ENCODE peak calls at places on chromosomes 7 and 10, in five cellular contexts. K is H1, V is A549, C is K562, N is GM12878. U is an unnamed sample.

GRCh38 chr10:106410331-106410730 is 754.2 kb downstream of the SORCS1 start:
- DNase-seq in N (no peak), V (no peak), K (no peak), C (no peak), U (no peak)

GRCh38 chr7:16398211-16399017 is 22.9 kb downstream of the CRPPA start:
- DNase-seq in K (no peak), V (no peak), C (no peak), N (no peak), U (no peak)

GRCh38 chr10:816958-817357 is 114.5 kb downstream of the LARP4B start:
- DNase-seq in C (no peak), K (no peak), N (no peak), V (no peak), U (no peak)

GRCh38 chr10:9238041-9238440 is 1183.6 kb downstream of the GATA3 start:
- DNase-seq in K (no peak), C (no peak), N (no peak), V (no peak), U (no peak)

GRCh38 chr7:143261901-143262300 is 1.3 kb upstream of the GSTK1 start:
- DNase-seq in K (no peak), N (no peak), V (no peak), C (no peak), U (no peak)

GRCh38 chr7:80386686-80387085 is 125.2 kb downstream of the GNAT3 start:
- DNase-seq in N (no peak), V (no peak), C (no peak), K (no peak), U (no peak)

GRCh38 chr10:17023386-17024298 is 106.0 kb downstream of the CUBN start:
- DNase-seq in N (peak; percentile 69), C (peak; percentile 32), V (peak; percentile 52), K (no peak), U (peak; percentile 48)

GRCh38 chr10:47040041-47040491 is 128.8 kb downstream of the PTPN20 start:
- DNase-seq in C (no peak), K (no peak), N (no peak), V (no peak), U (no peak)

GRCh38 chr7:157485961-157486510 is 149.2 kb downstream of the DNAJB6 start:
- DNase-seq in N (no peak), V (no peak), K (no peak), C (no peak), U (no peak)

GRCh38 chr7:50591480-50592438 is 26.6 kb upstream of the DDC start:
- DNase-seq in C (no peak), N (peak; percentile 21), K (no peak), V (no peak), U (peak; percentile 78)

GRCh38 chr7:85806321-85806720 is 619.5 kb upstream of the SEMA3D start:
- DNase-seq in K (no peak), N (no peak), V (no peak), C (no peak), U (peak; percentile 2)

GRCh38 chr7:5636446-5636835 is 145.0 kb downstream of the RNF216 start:
- DNase-seq in N (no peak), V (no peak), C (no peak), K (no peak), U (peak; percentile 32)

GRCh38 chr10:113108180-113108835 is 158.3 kb downstream of the TCF7L2 start:
- DNase-seq in N (no peak), C (peak; percentile 46), K (peak; percentile 98), V (no peak), U (no peak)

GRCh38 chr7:37162106-37162505 is 286.6 kb downstream of the ELMO1 start:
- DNase-seq in V (no peak), N (no peak), K (no peak), C (no peak), U (no peak)

GRCh38 chr10:48309711-48310226 is 3.3 kb downstream of the MAPK8 start:
- DNase-seq in V (peak; percentile 24), C (no peak), N (no peak), K (no peak), U (peak; percentile 41)

GRCh38 chr10:12728569-12728968 is 272.9 kb downstream of the CCDC3 start:
- DNase-seq in C (no peak), N (no peak), K (no peak), V (no peak), U (no peak)

GRCh38 chr7:132519936-132520335 is 56.3 kb downstream of the PLXNA4 start:
- DNase-seq in N (no peak), K (no peak), V (no peak), C (no peak), U (no peak)

GRCh38 chr10:110353244-110354119 is 48.8 kb upstream of the SMNDC1 start:
- DNase-seq in V (peak; percentile 44), N (no peak), C (peak; percentile 12), K (no peak), U (no peak)

GRCh38 chr10:91054325-91054724 is 133.4 kb upstream of the ANKRD1 start:
- DNase-seq in V (no peak), C (no peak), K (no peak), N (no peak), U (no peak)

GRCh38 chr7:158818325-158819213 is 10.7 kb downstream of the ESYT2 start:
- DNase-seq in N (peak; percentile 47), K (peak; percentile 56), C (peak; percentile 62), V (peak; percentile 89), U (peak; percentile 91)

GRCh38 chr10:5601826-5602225 is 64.6 kb downstream of the ASB13 start:
- DNase-seq in C (no peak), K (no peak), N (no peak), V (no peak), U (no peak)

GRCh38 chr7:101426303-101427011 is 63.8 kb downstream of the COL26A1 start:
- DNase-seq in C (no peak), K (no peak), V (no peak), N (no peak), U (no peak)

GRCh38 chr10:114026189-114027040 is 17.3 kb upstream of the ADRB1 start:
- DNase-seq in V (peak; percentile 67), K (no peak), C (no peak), N (peak; percentile 51), U (peak; percentile 2)

GRCh38 chr7:64581929-64582894 is 19.3 kb upstream of the ZNF680 start:
- DNase-seq in V (no peak), C (peak; percentile 20), K (peak; percentile 1), N (no peak), U (no peak)

GRCh38 chr7:30971840-30972563 is 8.2 kb downstream of the GHRHR start:
- DNase-seq in N (no peak), C (no peak), K (no peak), V (no peak), U (no peak)

DNA sequence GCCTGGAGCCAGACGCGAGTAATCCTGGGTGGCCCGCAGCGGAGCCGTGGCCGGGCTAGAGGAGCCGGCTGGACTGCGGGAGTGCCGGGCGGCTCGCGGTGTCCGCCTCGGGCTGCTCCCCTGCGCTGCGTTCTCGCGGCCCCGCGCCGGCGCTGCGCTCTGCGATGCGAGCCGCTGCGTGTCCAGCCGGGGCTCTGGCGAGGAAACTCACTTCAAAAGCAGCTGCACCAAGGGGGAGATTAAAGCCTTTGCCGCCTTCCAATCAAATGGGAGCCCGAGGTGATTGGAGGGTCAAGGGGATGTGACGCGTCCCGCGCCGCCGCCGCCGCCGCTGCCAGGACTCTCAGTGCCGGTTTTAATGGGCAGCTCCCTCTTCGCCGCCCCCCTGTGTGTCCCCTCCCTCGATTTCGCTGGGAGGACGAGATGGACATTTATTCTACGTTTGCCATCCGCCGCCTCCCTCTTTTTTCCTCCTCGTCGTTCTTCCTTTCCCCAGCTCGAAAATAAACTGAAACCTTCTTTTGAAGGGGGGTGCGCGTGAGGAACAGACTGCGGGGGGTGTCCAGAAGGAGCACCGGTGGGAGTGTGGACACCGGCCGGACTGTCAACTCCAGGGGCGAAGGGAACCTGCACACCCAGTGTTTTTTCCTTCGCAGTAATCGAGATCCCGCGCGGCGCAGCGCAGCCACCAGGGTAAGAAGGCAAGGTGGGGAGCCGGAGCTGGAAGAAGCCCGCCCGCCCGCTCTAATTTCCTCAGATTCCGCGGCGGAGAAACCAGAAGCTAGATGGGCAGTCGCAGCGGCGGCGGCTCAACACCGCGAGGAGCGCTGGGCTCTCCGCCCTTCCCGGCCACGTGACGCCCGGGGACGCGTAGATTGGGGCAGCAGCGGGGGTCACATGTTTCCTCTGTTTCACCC is at the start of gene ZNF503:
- DNase-seq in C (peak; percentile 53), K (peak; percentile 88), V (peak; percentile 98), N (peak; percentile 27), U (peak; percentile 98)
- TF ChIP-seq HDAC2 in C (no peak), K (peak; percentile 7), V (no peak), N (no peak), U (peak; percentile 60)

GRCh38 chr7:107544848-107545591 is 18.7 kb downstream of the COG5 start:
- DNase-seq in V (no peak), C (no peak), N (no peak), K (no peak), U (no peak)
- TF ChIP-seq HDAC2 in V (no peak), C (no peak), N (no peak), K (no peak), U (no peak)

DNA sequence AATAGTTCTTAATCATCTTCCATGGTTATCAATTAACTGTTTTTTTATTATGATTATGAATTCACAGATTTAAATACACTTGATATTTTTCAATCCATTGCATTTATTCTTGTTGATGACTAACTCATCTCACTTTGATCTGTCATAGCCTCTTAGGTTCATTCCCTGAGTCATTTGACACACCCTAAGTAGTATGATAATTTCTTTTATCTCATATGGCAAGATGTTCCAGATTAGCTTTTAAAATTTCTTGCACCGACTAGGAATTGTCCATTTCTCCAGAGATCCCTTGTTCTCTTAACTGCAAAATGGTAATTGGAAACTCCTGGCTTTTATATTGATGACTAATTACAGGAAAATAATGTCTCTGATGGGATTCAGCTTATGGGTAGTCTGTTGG is 87.6 kb upstream of the CCDC6 start:
- DNase-seq in C (no peak), V (no peak), N (no peak), K (no peak), U (no peak)
- TF ChIP-seq HDAC2 in C (no peak), V (no peak), N (no peak), K (no peak), U (no peak)

DNA sequence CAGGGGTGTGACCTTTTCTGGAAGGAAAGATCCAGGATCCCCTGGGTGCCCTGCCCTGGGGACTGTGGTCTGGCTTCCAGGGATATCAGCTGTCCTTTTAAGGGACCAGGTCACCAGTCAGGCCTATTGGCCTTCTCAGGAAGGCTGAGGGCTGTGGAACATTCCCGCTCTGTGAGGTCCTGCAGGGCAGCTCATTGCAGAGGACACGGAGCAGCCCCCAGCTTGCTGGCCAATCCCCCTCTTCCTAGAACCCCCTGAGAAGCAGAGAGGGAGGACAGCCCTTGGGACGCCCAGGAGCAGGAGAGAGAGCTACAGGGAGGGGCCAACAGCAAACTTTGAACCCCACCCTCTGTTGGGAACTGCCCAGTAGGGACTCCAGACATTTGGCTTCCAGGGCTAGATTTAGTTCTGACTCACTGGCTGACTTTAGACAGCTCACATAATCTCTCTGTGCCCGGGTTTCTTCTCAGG is 67.9 kb upstream of the COL13A1 start:
- DNase-seq in V (peak; percentile 35), N (no peak), C (peak; percentile 25), K (no peak), U (no peak)
- TF ChIP-seq HDAC2 in V (no peak), N (no peak), C (no peak), K (no peak), U (no peak)

GRCh38 chr7:44713680-44714335 is 34.8 kb upstream of the ZMIZ2 start:
- DNase-seq in V (no peak), C (peak; percentile 4), K (no peak), N (no peak), U (no peak)
- TF ChIP-seq HDAC2 in V (no peak), C (no peak), K (no peak), N (no peak), U (no peak)

U was measured in HepG2.